ENCODE peak calls at places on chromosomes 7 and 10, in eight cellular contexts. Y is HT1080; T is Caki2; L is HFFc6; U is IMR-90; Z is activated naive CD4-positive, alpha-beta T cell treated with Interleukin-2 at 50 U/mL for 16 hours; C is astrocyte of the spinal cord; J is NCI-H2029. V is an unnamed sample.

GRCh38 chr10:50679149-50679548 is 55.4 kb upstream of the SGMS1 start:
- DNase-seq in Y (no peak), T (no peak), L (no peak), U (no peak), Z (no peak), C (no peak), J (no peak), V (peak; percentile 5)

GRCh38 chr7:125555921-125556320 is 626.3 kb upstream of the POT1 start:
- DNase-seq in Y (no peak), T (no peak), L (no peak), U (no peak), Z (no peak), C (no peak), J (no peak), V (peak; percentile 6)

GRCh38 chr10:112286837-112287818 is 3.9 kb downstream of the TECTB start:
- DNase-seq in Y (no peak), T (no peak), L (no peak), U (no peak), Z (no peak), C (no peak), J (no peak), V (no peak)

GRCh38 chr7:43758029-43758860 is at the start of gene BLVRA:
- DNase-seq in Y (no peak), T (peak; percentile 47), L (no peak), U (peak; percentile 18), Z (peak; percentile 72), C (peak; percentile 23), J (no peak), V (peak; percentile 90)

GRCh38 chr10:101467286-101467770 is 113.4 kb downstream of the BTRC start:
- DNase-seq in Y (peak; percentile 69), T (peak; percentile 54), L (peak; percentile 69), U (peak; percentile 78), Z (peak; percentile 7), C (peak; percentile 75), J (peak; percentile 53), V (peak; percentile 83)

GRCh38 chr10:95374597-95375209 is 83.9 kb upstream of the PDLIM1 start:
- DNase-seq in Y (peak; percentile 71), T (peak; percentile 63), L (peak; percentile 61), U (peak; percentile 57), Z (peak; percentile 34), C (peak; percentile 71), J (peak; percentile 42), V (peak; percentile 87)

GRCh38 chr7:11970132-11970531 is 138.1 kb upstream of the THSD7A start:
- DNase-seq in Y (no peak), T (no peak), L (no peak), U (no peak), Z (no peak), C (no peak), J (no peak), V (no peak)

GRCh38 chr10:87093461-87094372 is 926 bp downstream of the GLUD1 start:
- DNase-seq in Y (peak; percentile 60), T (peak; percentile 64), L (peak; percentile 34), U (peak; percentile 22), Z (peak; percentile 77), C (peak; percentile 53), J (no peak), V (peak; percentile 51)

GRCh38 chr7:37160656-37161055 is 288.0 kb downstream of the ELMO1 start:
- DNase-seq in Y (no peak), T (no peak), L (no peak), U (no peak), Z (no peak), C (no peak), J (no peak), V (no peak)

GRCh38 chr7:131507592-131508331 is 48.7 kb downstream of the PODXL start:
- DNase-seq in Y (peak; percentile 78), T (peak; percentile 58), L (peak; percentile 64), U (peak; percentile 60), Z (peak; percentile 84), C (peak; percentile 62), J (peak; percentile 76), V (peak; percentile 55)